ENCODE peak calls at places on chromosomes 3 and 15, in four cellular contexts. J is heart left ventricle; U is CD8-positive, alpha-beta T cell; A is WERI-Rb-1. T is an unnamed sample.

GRCh38 chr3:48983096-48983495 is 6.9 kb upstream of the P4HTM start:
- DNase-seq in J (no peak), U (no peak), A (no peak), T (no peak)

GRCh38 chr3:167895684-167896083 is 160.2 kb downstream of the SERPINI1 start:
- DNase-seq in J (no peak), U (no peak), A (no peak), T (no peak)

GRCh38 chr3:170132335-170132734 is 49.2 kb downstream of the PHC3 start:
- DNase-seq in J (no peak), U (no peak), A (no peak), T (no peak)

GRCh38 chr3:13788522-13789424 is 91.1 kb downstream of the WNT7A start:
- DNase-seq in J (no peak), U (no peak), A (no peak), T (no peak)

GRCh38 chr3:58206406-58207011 is 4.3 kb downstream of the DNASE1L3 start:
- DNase-seq in J (no peak), U (no peak), A (no peak), T (no peak)

GRCh38 chr3:197599089-197599765 is 43.5 kb upstream of the BDH1 start:
- DNase-seq in J (peak), U (peak), A (peak), T (peak)

GRCh38 chr3:183845608-183846288 is 20.4 kb upstream of the MAP6D1 start:
- DNase-seq in J (no peak), U (no peak), A (no peak), T (no peak)

GRCh38 chr3:4504340-4505261 is 11.5 kb downstream of the ITPR1 start:
- DNase-seq in J (no peak), U (peak), A (no peak), T (no peak)

GRCh38 chr3:114867828-114868498 is 279.1 kb downstream of the ZBTB20 start:
- DNase-seq in J (no peak), U (no peak), A (no peak), T (no peak)

GRCh38 chr15:37102315-37103021 is 2.1 kb upstream of the MEIS2 start:
- DNase-seq in J (no peak), U (no peak), A (peak), T (no peak)

GRCh38 chr3:169456900-169457299 is 206.6 kb downstream of the MECOM start:
- DNase-seq in J (no peak), U (no peak), A (peak), T (no peak)

GRCh38 chr15:92843326-92843725 is 56.8 kb upstream of the CHD2 start:
- DNase-seq in J (no peak), U (no peak), A (peak), T (no peak)

GRCh38 chr3:70049761-70050160 is 50.2 kb downstream of the SAMMSON start:
- DNase-seq in J (no peak), U (no peak), A (no peak), T (no peak)

DNA sequence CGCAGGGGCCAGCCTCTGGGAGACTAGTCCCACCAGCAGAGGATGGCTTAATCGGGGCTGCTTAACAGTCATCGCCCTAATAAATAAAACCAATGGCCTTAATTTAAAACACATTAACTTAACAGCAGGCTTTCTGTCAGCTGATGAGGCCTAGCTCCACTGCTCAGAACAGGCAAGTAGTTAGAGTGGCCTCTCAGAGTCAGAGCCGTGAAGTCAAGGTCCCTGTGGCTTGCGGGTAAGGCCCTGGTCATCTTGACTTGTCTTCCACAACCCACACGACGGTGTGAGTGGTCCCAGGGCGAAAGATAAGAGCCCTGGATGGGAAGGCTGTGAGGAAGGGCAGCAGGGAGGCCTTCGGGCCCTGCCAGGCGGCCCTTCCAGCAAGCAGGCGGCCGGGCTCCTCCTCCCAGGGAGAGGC is 11.8 kb downstream of the XXYLT1 start:
- DNase-seq in J (no peak), U (no peak), A (no peak), T (peak)
- H3K4me3 ChIP-seq in J (no peak), U (peak), A (peak), T (peak)

GRCh38 chr3:124620600-124621063 is 109.6 kb upstream of the UMPS start:
- DNase-seq in J (peak), U (peak), A (no peak), T (no peak)
- TF ChIP-seq CTCF in J (no peak), U (no peak), A (no peak), T (no peak)

GRCh38 chr3:101851072-101851471 is 1.8 kb downstream of the NFKBIZ start:
- DNase-seq in J (no peak), U (no peak), A (no peak), T (no peak)
- H3K4me3 ChIP-seq in J (peak), U (peak), A (no peak), T (peak)

GRCh38 chr3:37569991-37570390 is 291.7 kb upstream of the CTDSPL start:
- DNase-seq in J (no peak), U (no peak), A (no peak), T (no peak)

GRCh38 chr3:37574177-37574958 is 287.3 kb upstream of the CTDSPL start:
- DNase-seq in J (no peak), U (no peak), A (no peak), T (no peak)

GRCh38 chr3:37575284-37575683 is 286.4 kb upstream of the CTDSPL start:
- DNase-seq in J (no peak), U (no peak), A (no peak), T (no peak)

GRCh38 chr3:37571269-37571668 is 290.4 kb upstream of the CTDSPL start:
- DNase-seq in J (no peak), U (no peak), A (peak), T (no peak)
- TF ChIP-seq CTCF in J (peak), U (no peak), A (peak), T (no peak)

DNA sequence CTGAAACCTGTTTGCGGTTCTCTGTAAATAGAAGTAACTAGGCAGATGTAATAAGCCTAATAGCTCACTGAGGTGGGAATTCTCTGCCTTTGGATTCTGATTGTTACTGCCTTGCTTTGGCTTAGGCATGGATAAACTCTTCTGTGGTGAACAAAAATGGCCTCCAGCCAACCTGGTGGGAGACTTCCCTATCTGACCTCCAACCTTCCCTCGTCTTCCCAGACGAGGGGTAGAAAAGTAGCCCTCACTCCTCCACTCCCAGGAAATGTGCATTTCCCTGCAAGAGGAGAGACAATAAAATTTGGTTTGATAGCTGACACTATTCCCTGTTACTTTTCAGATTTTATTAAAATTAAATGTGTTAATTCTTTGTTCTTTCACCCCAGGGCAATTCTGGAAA is 606 bp upstream of the CD96 start:
- DNase-seq in J (no peak), U (no peak), A (no peak), T (no peak)
- H3K4me3 ChIP-seq in J (no peak), U (peak), A (no peak), T (no peak)

DNA sequence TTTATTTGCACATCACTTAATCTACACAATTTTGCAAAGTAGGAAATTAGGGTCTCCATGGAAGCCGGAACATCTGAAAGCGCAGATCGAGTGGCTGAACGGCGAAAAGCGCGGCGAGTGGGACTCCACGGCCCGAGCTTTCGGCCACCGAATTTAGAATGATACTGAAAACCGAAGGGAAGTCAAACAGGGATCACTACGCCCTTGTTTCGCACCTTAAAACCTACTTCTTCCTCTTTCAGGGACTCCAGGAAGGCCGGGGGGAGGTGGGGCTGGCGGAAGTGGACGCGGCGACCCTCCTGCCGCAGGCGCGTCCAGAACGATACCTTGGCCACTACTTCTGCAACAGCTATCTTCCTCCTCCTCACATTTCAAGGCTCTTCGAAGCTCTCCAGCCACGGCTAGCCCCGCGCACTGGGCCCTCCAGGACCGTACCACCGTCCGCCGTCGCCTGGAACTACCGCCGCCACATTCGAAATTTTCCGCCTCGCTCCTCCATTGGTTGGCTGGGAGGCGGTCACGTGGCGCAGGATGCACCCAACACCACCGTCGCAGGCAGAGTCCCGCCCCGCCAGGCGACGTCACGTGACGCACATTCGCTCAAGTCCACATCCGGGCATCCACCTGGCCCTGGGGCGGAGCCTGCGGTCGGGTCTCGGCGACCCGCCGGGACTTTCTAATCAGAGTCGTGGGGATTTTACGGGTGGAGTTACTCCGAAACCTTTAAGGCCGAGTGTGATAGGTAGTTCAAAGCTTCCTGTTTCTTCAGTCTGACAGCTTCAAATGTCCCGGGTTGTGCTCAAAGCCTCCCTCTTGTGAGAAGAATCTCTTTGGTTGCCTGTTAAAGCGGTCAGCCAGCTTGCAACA is at the start of gene SGO1:
- DNase-seq in J (peak), U (peak), A (peak), T (peak)
- TF ChIP-seq CTCF in J (no peak), U (no peak), A (no peak), T (no peak)

GRCh38 chr3:100605358-100605757 is 4.0 kb upstream of the ADGRG7 start:
- DNase-seq in J (no peak), U (no peak), A (no peak), T (no peak)

GRCh38 chr3:100609963-100610362 is 562 bp downstream of the ADGRG7 start:
- DNase-seq in J (no peak), U (no peak), A (no peak), T (no peak)

GRCh38 chr3:100606894-100607512 is 2.4 kb upstream of the ADGRG7 start:
- DNase-seq in J (no peak), U (no peak), A (no peak), T (no peak)

GRCh38 chr3:100611221-100611620 is 1.8 kb downstream of the ADGRG7 start:
- DNase-seq in J (no peak), U (no peak), A (no peak), T (no peak)

GRCh38 chr3:100609305-100609704 is at the start of gene ADGRG7:
- DNase-seq in J (no peak), U (no peak), A (no peak), T (no peak)
- H3K4me3 ChIP-seq in J (no peak), U (no peak), A (no peak), T (no peak)

GRCh38 chr15:82530006-82530405 is 10.3 kb downstream of the RPS17 start:
- DNase-seq in J (no peak), U (no peak), A (no peak), T (no peak)

GRCh38 chr15:82532991-82533481 is 7.2 kb downstream of the RPS17 start:
- DNase-seq in J (no peak), U (no peak), A (no peak), T (no peak)

GRCh38 chr15:82532383-82532990 is 7.8 kb downstream of the RPS17 start:
- DNase-seq in J (no peak), U (no peak), A (no peak), T (no peak)

GRCh38 chr15:82531496-82532382 is 8.5 kb downstream of the RPS17 start:
- DNase-seq in J (no peak), U (no peak), A (no peak), T (no peak)

GRCh38 chr15:82530606-82531379 is 9.5 kb downstream of the RPS17 start:
- DNase-seq in J (peak), U (peak), A (peak), T (no peak)
- TF ChIP-seq CTCF in J (peak), U (peak), A (peak), T (peak)